ENCODE peak calls at places on chromosomes 3 and 15, in six cellular contexts. H, S, X, E, Y and J are unnamed samples.

GRCh38 chr3:190497809-190498208 is 16.1 kb upstream of the IL1RAP start:
- DNase-seq in H (no peak), S (no peak), X (no peak), E (no peak), Y (no peak), J (no peak)

GRCh38 chr15:38684461-38685000 is 119.9 kb upstream of the RASGRP1 start:
- DNase-seq in H (no peak), S (no peak), X (no peak), E (no peak), Y (no peak), J (no peak)

GRCh38 chr3:169133178-169134161 is 530.0 kb downstream of the MECOM start:
- DNase-seq in H (peak; percentile 33), S (no peak), X (no peak), E (no peak), Y (no peak), J (no peak)

GRCh38 chr3:45939341-45939771 is 3.9 kb upstream of the CXCR6 start:
- DNase-seq in H (peak; percentile 14), S (peak; percentile 55), X (no peak), E (no peak), Y (no peak), J (no peak)

GRCh38 chr3:177279118-177279815 is 82.0 kb upstream of the TBL1XR1 start:
- DNase-seq in H (no peak), S (peak; percentile 71), X (peak; percentile 41), E (no peak), Y (no peak), J (no peak)

GRCh38 chr3:32105291-32106131 is 909 bp upstream of the GPD1L start:
- DNase-seq in H (peak; percentile 40), S (no peak), X (peak; percentile 39), E (peak; percentile 44), Y (no peak), J (no peak)

GRCh38 chr3:134621824-134622223 is 29.0 kb downstream of the KY start:
- DNase-seq in H (no peak), S (no peak), X (no peak), E (no peak), Y (no peak), J (no peak)

GRCh38 chr15:29435811-29436210 is 166.2 kb upstream of the NSMCE3 start:
- DNase-seq in H (no peak), S (no peak), X (no peak), E (no peak), Y (no peak), J (no peak)

GRCh38 chr15:92921215-92922131 is 21.3 kb downstream of the CHD2 start:
- DNase-seq in H (peak; percentile 92), S (no peak), X (no peak), E (no peak), Y (no peak), J (no peak)

GRCh38 chr3:37787027-37787868 is 74.4 kb upstream of the CTDSPL start:
- DNase-seq in H (no peak), S (no peak), X (no peak), E (no peak), Y (no peak), J (no peak)

GRCh38 chr3:10531031-10531430 is 25.6 kb upstream of the ATP2B2 start:
- DNase-seq in H (no peak), S (peak; percentile 36), X (peak; percentile 21), E (no peak), Y (no peak), J (no peak)

GRCh38 chr3:161915283-161915682 is 418.7 kb downstream of the OTOL1 start:
- DNase-seq in H (no peak), S (no peak), X (no peak), E (no peak), Y (no peak), J (no peak)

GRCh38 chr3:88059380-88060160 is 515 bp downstream of the ZNF654 start:
- DNase-seq in H (no peak), S (no peak), X (no peak), E (peak; percentile 15), Y (peak; percentile 65), J (no peak)

GRCh38 chr3:150765949-150766720 is 3.2 kb upstream of the SIAH2 start:
- DNase-seq in H (no peak), S (peak; percentile 59), X (no peak), E (no peak), Y (no peak), J (no peak)

GRCh38 chr15:62125763-62126162 is 39.3 kb downstream of the C2CD4B start:
- DNase-seq in H (peak; percentile 60), S (no peak), X (no peak), E (no peak), Y (no peak), J (no peak)

GRCh38 chr3:48268936-48269551 is 28.1 kb downstream of the ZNF589 start:
- DNase-seq in H (peak; percentile 19), S (no peak), X (no peak), E (no peak), Y (no peak), J (no peak)

GRCh38 chr3:14132120-14132519 is 7.3 kb downstream of the TMEM43 start:
- DNase-seq in H (no peak), S (no peak), X (no peak), E (no peak), Y (no peak), J (no peak)

GRCh38 chr15:68786753-68787152 is 33.9 kb downstream of the ANP32A start:
- DNase-seq in H (no peak), S (peak; percentile 27), X (no peak), E (no peak), Y (no peak), J (no peak)

GRCh38 chr3:127746400-127747057 is 73.8 kb downstream of the ABTB1 start:
- DNase-seq in H (no peak), S (no peak), X (no peak), E (peak; percentile 76), Y (no peak), J (no peak)

GRCh38 chr3:166582231-166582630 is 745.0 kb upstream of the BCHE start:
- DNase-seq in H (no peak), S (no peak), X (no peak), E (no peak), Y (no peak), J (no peak)

GRCh38 chr15:95559875-95560394 is 770.6 kb upstream of the NR2F2 start:
- DNase-seq in H (peak; percentile 92), S (no peak), X (no peak), E (peak; percentile 27), Y (no peak), J (no peak)

GRCh38 chr15:88426304-88426703 is 40.9 kb downstream of the MRPL46 start:
- DNase-seq in H (no peak), S (no peak), X (no peak), E (no peak), Y (no peak), J (no peak)

GRCh38 chr3:119322021-119322522 is 27.9 kb downstream of the ARHGAP31 start:
- DNase-seq in H (peak; percentile 42), S (no peak), X (no peak), E (peak; percentile 17), Y (no peak), J (no peak)

GRCh38 chr3:50876947-50877346 is 202.2 kb downstream of the DOCK3 start:
- DNase-seq in H (no peak), S (no peak), X (no peak), E (no peak), Y (no peak), J (no peak)

GRCh38 chr15:40582726-40583246 is 11.3 kb upstream of the KNL1 start:
- DNase-seq in H (no peak), S (peak; percentile 54), X (no peak), E (peak; percentile 43), Y (no peak), J (no peak)

GRCh38 chr15:73840771-73841170 is 32.6 kb upstream of the TBC1D21 start:
- DNase-seq in H (no peak), S (no peak), X (no peak), E (no peak), Y (no peak), J (no peak)

GRCh38 chr15:69451951-69452701 is 492 bp upstream of the RPLP1 start:
- DNase-seq in H (no peak), S (no peak), X (no peak), E (no peak), Y (peak; percentile 72), J (no peak)

GRCh38 chr3:141393151-141394076 is 25.1 kb downstream of the ZBTB38 start:
- DNase-seq in H (peak; percentile 49), S (peak; percentile 88), X (no peak), E (no peak), Y (no peak), J (peak; percentile 48)

GRCh38 chr3:107690522-107691138 is 167.9 kb downstream of the BBX start:
- DNase-seq in H (peak; percentile 65), S (no peak), X (no peak), E (peak; percentile 30), Y (no peak), J (no peak)

GRCh38 chr3:139520028-139520737 is 19.4 kb downstream of the RBP1 start:
- DNase-seq in H (peak; percentile 45), S (peak; percentile 86), X (no peak), E (peak; percentile 12), Y (no peak), J (no peak)

GRCh38 chr3:139522421-139522820 is 17.1 kb downstream of the RBP1 start:
- DNase-seq in H (no peak), S (peak; percentile 63), X (no peak), E (no peak), Y (no peak), J (no peak)

GRCh38 chr3:139523166-139523565 is 16.4 kb downstream of the RBP1 start:
- DNase-seq in H (no peak), S (no peak), X (no peak), E (no peak), Y (no peak), J (no peak)

GRCh38 chr3:139521144-139521543 is 18.4 kb downstream of the RBP1 start:
- DNase-seq in H (no peak), S (no peak), X (no peak), E (no peak), Y (no peak), J (no peak)

GRCh38 chr3:139521811-139522210 is 17.7 kb downstream of the RBP1 start:
- DNase-seq in H (no peak), S (no peak), X (no peak), E (no peak), Y (no peak), J (no peak)
- TF ChIP-seq CTCF in H (no peak), S (no peak), X (no peak), E (no peak), Y (no peak), J (no peak)

DNA sequence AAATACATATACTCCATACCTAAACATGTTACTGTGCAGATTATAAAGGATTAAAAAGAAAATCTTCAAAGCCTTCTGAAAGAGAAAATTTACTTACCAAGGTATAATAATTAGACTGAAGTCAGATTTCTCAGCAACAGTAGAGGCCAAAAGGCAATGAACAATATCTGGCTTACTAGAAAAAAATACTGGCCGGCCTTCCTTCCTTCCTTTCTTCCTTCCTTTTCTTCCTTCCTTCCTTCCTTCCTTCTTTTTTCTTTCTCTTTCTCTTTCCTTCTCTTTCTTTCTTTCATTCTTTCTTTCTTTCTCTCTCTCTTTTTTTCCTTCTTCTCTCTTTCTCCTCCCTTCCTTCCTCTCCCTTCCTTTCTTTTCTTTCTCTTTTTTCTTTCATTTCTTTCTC is 209.6 kb downstream of the KCNH8 start:
- DNase-seq in H (no peak), S (no peak), X (no peak), E (no peak), Y (no peak), J (no peak)
- TF ChIP-seq CTCF in H (no peak), S (no peak), X (no peak), E (no peak), Y (no peak), J (no peak)

GRCh38 chr3:42728056-42728455 is 25.5 kb upstream of the HHATL start:
- DNase-seq in H (no peak), S (no peak), X (no peak), E (no peak), Y (peak; percentile 71), J (no peak)
- TF ChIP-seq CTCF in H (no peak), S (no peak), X (no peak), E (no peak), Y (no peak), J (no peak)

GRCh38 chr15:33963831-33964664 is 4.2 kb upstream of the CHRM5 start:
- DNase-seq in H (peak; percentile 48), S (no peak), X (no peak), E (peak; percentile 24), Y (no peak), J (no peak)
- TF ChIP-seq CTCF in H (peak; percentile 73), S (peak; percentile 90), X (no peak), E (peak; percentile 85), Y (no peak), J (peak; percentile 69)